ENCODE peak calls at places on chromosomes 4 and X, in nine cellular contexts. V is A549, F is lower leg skin, I is neural progenitor cell, K is GM13976, G is HepG2, O is breast epithelium, U is mucosa of descending colon, E is fibroblast of pulmonary artery. P is an unnamed sample.
A peak's percentile ranks its signal among the peaks of the same experiment; 100 is the strongest.

GRCh38 chr4:97105716-97106115 is 1037.6 kb downstream of the STPG2 start:
- DNase-seq in V (no peak), F (no peak), I (no peak), K (no peak), G (no peak), O (no peak), U (no peak), E (no peak), P (no peak)

GRCh38 chr4:168713193-168713592 is 216.3 kb downstream of the PALLD start:
- DNase-seq in V (no peak), F (no peak), I (no peak), K (no peak), G (no peak), O (no peak), U (no peak), E (no peak), P (no peak)

GRCh38 chr4:25815586-25815985 is 47.2 kb downstream of the SEL1L3 start:
- DNase-seq in V (no peak), F (peak; percentile 29), I (no peak), K (no peak), G (no peak), O (no peak), U (no peak), E (peak; percentile 49), P (no peak)

GRCh38 chrX:53263597-53264094 is 17.7 kb downstream of the IQSEC2 start:
- DNase-seq in V (peak; percentile 71), F (no peak), I (no peak), K (no peak), G (no peak), O (no peak), U (no peak), E (peak; percentile 44), P (peak; percentile 39)

GRCh38 chrX:102892103-102892502 is 45.0 kb upstream of the RAB40AL start:
- DNase-seq in V (no peak), F (no peak), I (no peak), K (no peak), G (no peak), O (no peak), U (no peak), E (peak; percentile 5), P (no peak)

GRCh38 chr4:184453402-184454160 is 20.8 kb downstream of the IRF2 start:
- DNase-seq in V (no peak), F (no peak), I (peak; percentile 29), K (peak; percentile 72), G (no peak), O (no peak), U (no peak), E (peak; percentile 88), P (peak; percentile 20)

GRCh38 chr4:89316931-89317366 is 9.3 kb upstream of the GPRIN3 start:
- DNase-seq in V (no peak), F (no peak), I (no peak), K (no peak), G (no peak), O (no peak), U (no peak), E (peak; percentile 75), P (no peak)

GRCh38 chr4:8599657-8600056 is 7.1 kb downstream of the CPZ start:
- DNase-seq in V (no peak), F (no peak), I (no peak), K (no peak), G (no peak), O (no peak), U (no peak), E (peak; percentile 32), P (peak; percentile 62)

GRCh38 chr4:113331811-113332210 is 282.4 kb downstream of the ANK2 start:
- DNase-seq in V (no peak), F (no peak), I (no peak), K (no peak), G (no peak), O (no peak), U (no peak), E (no peak), P (no peak)

GRCh38 chrX:56762707-56763555 is 33.9 kb downstream of the NBDY start:
- DNase-seq in V (no peak), F (peak; percentile 82), I (no peak), K (peak; percentile 12), G (no peak), O (no peak), U (peak; percentile 7), E (no peak), P (no peak)

GRCh38 chrX:121000589-121000988 is 15.0 kb upstream of the CT47A1 start:
- DNase-seq in V (no peak), F (no peak), I (peak; percentile 13), K (peak; percentile 17), G (peak; percentile 30), O (no peak), U (no peak), E (peak; percentile 59), P (peak; percentile 20)

GRCh38 chr4:177442623-177443155 is 452 bp upstream of the AGA start:
- DNase-seq in V (no peak), F (no peak), I (no peak), K (peak; percentile 25), G (peak; percentile 8), O (no peak), U (no peak), E (peak; percentile 16), P (no peak)

GRCh38 chr4:145829629-145830395 is 108.8 kb downstream of the ZNF827 start:
- DNase-seq in V (no peak), F (no peak), I (no peak), K (no peak), G (no peak), O (no peak), U (no peak), E (no peak), P (no peak)

GRCh38 chrX:1137531-1137930 is 74.9 kb downstream of the CRLF2 start:
- DNase-seq in V (no peak), F (peak; percentile 17), I (no peak), K (no peak), G (no peak), O (no peak), U (no peak), E (no peak), P (no peak)

GRCh38 chr4:126395661-126396060 is 1080.9 kb downstream of the FAT4 start:
- DNase-seq in V (no peak), F (no peak), I (no peak), K (no peak), G (no peak), O (no peak), U (no peak), E (peak; percentile 17), P (no peak)

GRCh38 chrX:12702509-12703091 is 88.6 kb upstream of the PRPS2 start:
- DNase-seq in V (no peak), F (no peak), I (peak; percentile 4), K (no peak), G (peak; percentile 1), O (no peak), U (no peak), E (peak; percentile 7), P (peak; percentile 56)

GRCh38 chr4:7328913-7329638 is 105.7 kb downstream of the PSAPL1 start:
- DNase-seq in V (peak; percentile 75), F (no peak), I (no peak), K (no peak), G (no peak), O (peak; percentile 40), U (peak; percentile 56), E (peak; percentile 40), P (peak; percentile 46)

GRCh38 chr4:776743-777441 is 49.0 kb downstream of the CPLX1 start:
- DNase-seq in V (no peak), F (no peak), I (no peak), K (no peak), G (no peak), O (no peak), U (peak; percentile 27), E (no peak), P (no peak)

GRCh38 chr4:187668683-187669082 is 326.9 kb upstream of the ZFP42 start:
- DNase-seq in V (no peak), F (no peak), I (no peak), K (no peak), G (no peak), O (no peak), U (no peak), E (no peak), P (no peak)

GRCh38 chr4:129218355-129218754 is 122.4 kb downstream of the C4orf33 start:
- DNase-seq in V (no peak), F (no peak), I (peak; percentile 47), K (no peak), G (no peak), O (no peak), U (no peak), E (peak; percentile 18), P (peak; percentile 24)
- TF ChIP-seq CTCF in V (peak; percentile 30), F (no peak), I (peak; percentile 59), K (no peak), G (peak; percentile 38), O (no peak), U (no peak), E (peak; percentile 1), P (no peak)

GRCh38 chr4:161403781-161404180 is 760.0 kb downstream of the FSTL5 start:
- DNase-seq in V (no peak), F (no peak), I (no peak), K (no peak), G (no peak), O (no peak), U (no peak), E (no peak), P (no peak)
- TF ChIP-seq CTCF in V (no peak), F (no peak), I (no peak), K (no peak), G (no peak), O (no peak), U (no peak), E (no peak), P (no peak)

DNA sequence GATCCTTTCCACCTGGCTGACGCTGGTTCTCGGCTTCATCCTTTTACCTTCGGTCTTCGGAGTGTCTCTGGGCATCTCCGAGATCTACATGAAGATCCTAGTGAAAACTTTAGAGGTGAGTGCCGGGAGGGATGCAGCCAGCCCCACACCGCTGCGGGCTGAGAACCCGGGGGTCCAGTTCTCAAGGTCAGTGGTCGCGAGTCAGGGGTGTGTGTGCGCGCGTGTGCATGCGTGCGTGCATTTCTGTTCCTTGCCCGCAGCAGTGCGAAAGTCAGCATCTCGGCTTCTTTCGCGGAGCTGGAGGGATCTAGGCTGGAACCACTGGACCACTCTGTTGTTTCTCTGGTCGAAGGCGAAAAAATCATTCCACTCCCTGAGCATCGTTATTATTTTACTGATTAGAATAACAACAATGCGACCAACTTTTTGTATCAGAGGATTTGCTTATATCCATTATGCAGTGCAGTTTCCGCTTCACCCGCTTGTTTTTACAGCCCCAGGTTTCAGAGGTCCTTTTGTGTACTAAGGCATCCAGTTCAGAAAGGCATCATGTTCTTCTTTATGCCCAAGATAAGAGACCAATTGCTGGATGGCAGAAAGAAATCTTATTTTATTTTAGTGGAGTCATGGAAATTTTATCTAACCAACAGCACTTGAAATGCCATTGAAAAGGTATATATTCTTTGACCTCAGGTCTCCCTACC is 893 bp downstream of the GPAT3 start:
- DNase-seq in V (no peak), F (no peak), I (peak; percentile 21), K (peak; percentile 33), G (no peak), O (no peak), U (peak; percentile 55), E (no peak), P (no peak)
- TF ChIP-seq CTCF in V (no peak), F (no peak), I (no peak), K (no peak), G (no peak), O (no peak), U (no peak), E (no peak), P (no peak)

DNA sequence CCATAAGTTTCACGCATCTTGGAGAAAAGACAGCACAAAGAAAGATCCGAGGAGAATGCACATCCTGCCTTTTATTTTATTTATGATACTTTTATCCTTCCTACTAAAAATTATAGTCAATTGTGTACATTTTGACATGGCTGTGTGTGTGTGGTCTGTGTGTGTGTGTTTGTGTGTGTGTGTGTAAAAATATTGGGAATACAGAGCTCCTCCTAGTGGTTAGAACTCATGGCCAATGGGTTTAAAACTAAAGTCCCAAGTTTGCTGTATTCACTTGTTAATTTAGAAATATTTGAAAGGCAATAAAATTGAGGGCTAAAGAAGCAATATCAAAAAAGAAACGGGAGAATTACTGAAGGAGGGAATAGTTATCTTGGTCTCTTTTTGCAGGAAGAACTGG is 47.5 kb downstream of the NKX6-1 start:
- DNase-seq in V (no peak), F (no peak), I (peak; percentile 21), K (no peak), G (no peak), O (no peak), U (no peak), E (peak; percentile 12), P (no peak)
- TF ChIP-seq CTCF in V (peak; percentile 46), F (no peak), I (peak; percentile 77), K (no peak), G (peak; percentile 22), O (no peak), U (no peak), E (peak; percentile 52), P (peak; percentile 22)